ENCODE peak calls at places on chromosomes 5 and 9, in ten cellular contexts. H is sciatic nerve, G is GM12891, S is WTC11, P is GM23338, N is progenitor cell of endocrine pancreas, Y is H54, F is HuH-7, U is NCI-H146, X is GM19239. R is an unnamed sample.

GRCh38 chr5:171425596-171426244 is 6.3 kb downstream of the FGF18 start:
- DNase-seq in P (no peak), F (no peak), Y (no peak), N (no peak), G (no peak), S (no peak), X (no peak), H (peak), U (no peak), R (no peak)

GRCh38 chr9:94881023-94881422 is 154.5 kb downstream of the AOPEP start:
- DNase-seq in F (no peak), S (no peak), G (no peak), X (no peak), N (no peak), Y (no peak), P (no peak), H (no peak), U (no peak), R (no peak)

GRCh38 chr5:77957516-77957915 is 181.4 kb upstream of the TBCA start:
- DNase-seq in H (no peak), U (no peak), Y (no peak), S (peak), X (no peak), P (peak), N (no peak), F (no peak), G (no peak), R (no peak)

GRCh38 chr9:95980262-95981125 is 105.0 kb downstream of the ERCC6L2 start:
- DNase-seq in G (no peak), H (no peak), Y (no peak), X (no peak), P (no peak), S (no peak), U (no peak), F (no peak), N (no peak), R (no peak)

GRCh38 chr9:126860757-126861466 is 473 bp downstream of the ZBTB34 start:
- DNase-seq in X (peak), H (no peak), P (peak), U (peak), G (peak), Y (peak), S (peak), F (peak), N (peak), R (peak)

GRCh38 chr9:37976714-37977477 is 73.0 kb upstream of the SLC25A51 start:
- DNase-seq in X (no peak), Y (no peak), P (no peak), S (no peak), H (no peak), U (no peak), F (no peak), N (no peak), G (no peak), R (no peak)

GRCh38 chr9:129899620-129900019 is 64.4 kb downstream of the USP20 start:
- DNase-seq in F (no peak), Y (no peak), H (no peak), N (no peak), G (no peak), S (no peak), X (no peak), P (no peak), U (no peak), R (no peak)

GRCh38 chr5:75286211-75286773 is 49.6 kb upstream of the ANKRD31 start:
- DNase-seq in U (no peak), F (no peak), N (no peak), X (no peak), G (no peak), P (no peak), S (no peak), Y (no peak), H (no peak), R (no peak)

GRCh38 chr5:96963267-96963666 is 27.4 kb downstream of the LNPEP start:
- DNase-seq in U (peak), H (no peak), N (no peak), Y (peak), P (no peak), G (no peak), S (no peak), F (no peak), X (no peak), R (no peak)

GRCh38 chr9:89171693-89172092 is 6.9 kb downstream of the SHC3 start:
- DNase-seq in Y (no peak), U (no peak), S (no peak), X (no peak), F (no peak), G (no peak), N (no peak), H (no peak), P (no peak), R (no peak)

GRCh38 chr5:170342153-170342552 is 44.6 kb upstream of the LCP2 start:
- DNase-seq in P (no peak), U (no peak), H (no peak), S (no peak), G (no peak), F (no peak), N (no peak), Y (no peak), X (no peak), R (no peak)

GRCh38 chr9:65426231-65426630 is 141.2 kb upstream of the FOXD4L5 start:
- DNase-seq in N (no peak), F (no peak), U (no peak), P (no peak), S (no peak), H (no peak), Y (no peak), X (no peak), G (no peak), R (no peak)

GRCh38 chr5:63401434-63402046 is 560.7 kb downstream of the HTR1A start:
- DNase-seq in N (peak), F (peak), X (peak), U (peak), H (peak), G (no peak), P (peak), S (peak), Y (peak), R (peak)

GRCh38 chr5:53482717-53483638 is 2.5 kb downstream of the FST start:
- DNase-seq in G (no peak), F (peak), S (peak), H (peak), Y (no peak), X (no peak), N (no peak), P (peak), U (no peak), R (peak)

GRCh38 chr9:131624636-131625241 is 79.4 kb downstream of the PRRT1B start:
- DNase-seq in Y (no peak), H (no peak), S (no peak), U (no peak), F (no peak), P (no peak), N (no peak), G (no peak), X (no peak), R (no peak)

GRCh38 chr5:164475339-164475977 is 970.0 kb downstream of the MAT2B start:
- DNase-seq in S (no peak), G (no peak), F (peak), U (no peak), N (no peak), H (no peak), P (peak), Y (no peak), X (no peak), R (no peak)

GRCh38 chr9:88458716-88459115 is 70.5 kb downstream of the SPIN1 start:
- DNase-seq in U (no peak), G (no peak), N (no peak), F (no peak), P (no peak), Y (no peak), X (no peak), H (no peak), S (no peak), R (no peak)